ENCODE peak calls at places on chromosome 13, in five cellular contexts. V is HEK293T, O is HepG2, E is K562, P is GM12878. U is an unnamed sample.

GRCh38 chr13:110907951-110908898 is 6.6 kb downstream of the ANKRD10 start:
- DNase-seq in V (no peak), O (peak), E (no peak), P (no peak), U (no peak)

GRCh38 chr13:27954406-27954851 is 14.7 kb downstream of the CDX2 start:
- DNase-seq in V (no peak), O (no peak), E (no peak), P (no peak), U (peak)

GRCh38 chr13:79989251-79989661 is 351.7 kb downstream of the SPRY2 start:
- DNase-seq in V (no peak), O (no peak), E (no peak), P (no peak), U (no peak)

GRCh38 chr13:40995997-40996396 is 23.1 kb downstream of the ELF1 start:
- DNase-seq in V (no peak), O (no peak), E (no peak), P (no peak), U (no peak)

GRCh38 chr13:42847891-42848663 is 66.7 kb downstream of the FAM216B start:
- DNase-seq in V (no peak), O (no peak), E (no peak), P (no peak), U (no peak)

GRCh38 chr13:109154146-109154545 is 524.7 kb downstream of the MYO16 start:
- DNase-seq in V (no peak), O (peak), E (no peak), P (no peak), U (no peak)

GRCh38 chr13:108812165-108812564 is 182.8 kb downstream of the MYO16 start:
- DNase-seq in V (no peak), O (no peak), E (no peak), P (no peak), U (no peak)

GRCh38 chr13:27211771-27212364 is 39.5 kb upstream of the RPL21 start:
- DNase-seq in V (no peak), O (no peak), E (no peak), P (no peak), U (no peak)

GRCh38 chr13:111319998-111320911 is at the start of gene TEX29:
- DNase-seq in V (no peak), O (no peak), E (no peak), P (no peak), U (no peak)

GRCh38 chr13:97141564-97142005 is 80.5 kb upstream of the MBNL2 start:
- DNase-seq in V (peak), O (peak), E (peak), P (peak), U (no peak)

GRCh38 chr13:77509221-77509620 is 26.3 kb upstream of the SCEL start:
- DNase-seq in V (no peak), O (no peak), E (no peak), P (no peak), U (no peak)

GRCh38 chr13:77776704-77777103 is 79.2 kb downstream of the SLAIN1 start:
- DNase-seq in V (no peak), O (no peak), E (no peak), P (no peak), U (no peak)

GRCh38 chr13:49540552-49540951 is 44.8 kb downstream of the PHF11 start:
- DNase-seq in V (no peak), O (no peak), E (no peak), P (peak), U (no peak)

GRCh38 chr13:64054306-64054705 is 2638.7 kb upstream of the PCDH20 start:
- DNase-seq in V (no peak), O (no peak), E (no peak), P (no peak), U (no peak)

GRCh38 chr13:98406475-98406874 is 170.4 kb downstream of the STK24 start:
- DNase-seq in V (no peak), O (no peak), E (no peak), P (no peak), U (no peak)

GRCh38 chr13:27395007-27395510 is 29.4 kb upstream of the GTF3A start:
- DNase-seq in V (no peak), O (no peak), E (no peak), P (no peak), U (no peak)

GRCh38 chr13:60463787-60464186 is 66.8 kb downstream of the TDRD3 start:
- DNase-seq in V (no peak), O (no peak), E (no peak), P (no peak), U (no peak)

GRCh38 chr13:26599885-26600284 is 42.4 kb downstream of the WASF3 start:
- DNase-seq in V (no peak), O (no peak), E (no peak), P (no peak), U (no peak)

GRCh38 chr13:108360139-108360538 is 90.6 kb downstream of the TNFSF13B start:
- DNase-seq in V (no peak), O (no peak), E (no peak), P (no peak), U (no peak)

GRCh38 chr13:93180376-93180966 is 46.1 kb upstream of the GPC6 start:
- DNase-seq in V (no peak), O (no peak), E (no peak), P (no peak), U (no peak)

GRCh38 chr13:33405371-33405770 is 119.8 kb upstream of the STARD13 start:
- DNase-seq in V (no peak), O (no peak), E (no peak), P (no peak), U (no peak)

GRCh38 chr13:98444381-98444780 is 132.5 kb downstream of the STK24 start:
- DNase-seq in V (no peak), O (no peak), E (no peak), P (no peak), U (no peak)

GRCh38 chr13:78609464-78610205 is 6.3 kb upstream of the POU4F1 start:
- DNase-seq in V (peak), O (no peak), E (no peak), P (no peak), U (peak)

GRCh38 chr13:72541674-72542073 is 185.8 kb downstream of the MZT1 start:
- DNase-seq in V (no peak), O (no peak), E (no peak), P (no peak), U (no peak)

GRCh38 chr13:93963266-93964131 is 516.0 kb downstream of the DCT start:
- DNase-seq in V (no peak), O (peak), E (no peak), P (no peak), U (no peak)

GRCh38 chr13:110405597-110406450 is 98.7 kb downstream of the COL4A2 start:
- DNase-seq in V (no peak), O (no peak), E (no peak), P (no peak), U (no peak)

GRCh38 chr13:36795463-36795862 is 23.6 kb upstream of the RFXAP start:
- DNase-seq in V (no peak), O (no peak), E (no peak), P (no peak), U (no peak)

GRCh38 chr13:99501952-99502310 is 659 bp downstream of the TM9SF2 start:
- DNase-seq in V (no peak), O (no peak), E (no peak), P (no peak), U (no peak)

GRCh38 chr13:99505814-99506269 is 4.6 kb downstream of the TM9SF2 start:
- DNase-seq in V (no peak), O (no peak), E (no peak), P (no peak), U (peak)

GRCh38 chr13:99498304-99499161 is 2.7 kb upstream of the TM9SF2 start:
- DNase-seq in V (peak), O (peak), E (peak), P (peak), U (peak)

GRCh38 chr13:99500839-99501134 is 485 bp upstream of the TM9SF2 start:
- DNase-seq in V (no peak), O (no peak), E (no peak), P (no peak), U (peak)

GRCh38 chr13:99501135-99501951 is at the start of gene TM9SF2:
- DNase-seq in V (peak), O (peak), E (peak), P (peak), U (peak)
- TF ChIP-seq FOXM1 in V (peak), O (no peak), E (no peak), P (no peak), U (no peak)

GRCh38 chr13:23744315-23744714 is 144.9 kb downstream of the MIPEP start:
- DNase-seq in V (no peak), O (no peak), E (no peak), P (no peak), U (no peak)
- TF ChIP-seq FOXM1 in V (no peak), O (no peak), E (no peak), P (no peak), U (no peak)

DNA sequence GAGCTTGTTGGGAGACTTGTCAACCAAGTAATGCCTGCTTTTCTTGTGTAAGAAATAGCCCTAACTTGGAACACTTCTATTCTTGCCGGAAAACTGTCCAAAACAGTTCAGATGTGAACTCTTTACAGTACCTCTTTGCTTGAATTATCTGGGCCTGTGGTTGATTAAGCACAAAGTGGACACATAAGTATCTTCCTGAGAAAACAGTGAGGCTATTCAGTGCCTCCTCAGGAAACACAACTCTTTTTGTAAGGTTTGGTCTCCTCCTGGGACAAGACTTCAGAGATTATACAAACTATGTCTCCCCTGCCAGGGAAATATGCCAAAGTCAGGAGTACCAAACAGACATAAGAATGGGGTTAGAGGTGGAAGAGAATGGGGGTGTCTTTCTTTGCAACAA is 127.7 kb downstream of the LACC1 start:
- DNase-seq in V (no peak), O (no peak), E (no peak), P (no peak), U (no peak)
- TF ChIP-seq FOXM1 in V (no peak), O (no peak), E (no peak), P (no peak), U (no peak)

GRCh38 chr13:25171517-25172302 is at the start of gene AMER2:
- DNase-seq in V (peak), O (no peak), E (no peak), P (no peak), U (peak)
- TF ChIP-seq FOXM1 in V (no peak), O (no peak), E (no peak), P (no peak), U (no peak)

DNA sequence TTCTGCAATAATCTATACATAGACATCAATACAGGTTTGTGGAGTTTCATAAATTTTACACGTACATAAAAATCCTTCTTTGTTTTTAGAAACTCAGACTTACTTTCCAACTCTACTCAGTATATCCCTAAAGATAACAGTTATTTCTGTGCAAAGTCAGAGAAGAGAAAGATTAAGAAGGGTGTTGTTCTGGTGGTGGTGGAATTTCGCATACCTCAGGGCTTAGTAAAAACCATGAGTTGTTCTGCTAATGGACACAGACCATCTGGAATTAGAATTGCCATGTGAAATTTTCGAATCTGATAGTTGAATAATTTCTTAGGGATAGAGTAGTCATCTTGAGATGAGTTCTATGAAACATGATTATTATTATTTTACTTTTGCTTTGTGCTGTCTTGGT is 102.7 kb downstream of the ZAR1L start:
- DNase-seq in V (no peak), O (no peak), E (no peak), P (no peak), U (no peak)
- TF ChIP-seq FOXM1 in V (no peak), O (no peak), E (no peak), P (no peak), U (no peak)

GRCh38 chr13:46297338-46297737 is 85.6 kb downstream of the LRRC63 start:
- DNase-seq in V (no peak), O (no peak), E (no peak), P (no peak), U (no peak)

GRCh38 chr13:46296465-46296822 is 84.7 kb downstream of the LRRC63 start:
- DNase-seq in V (no peak), O (no peak), E (no peak), P (no peak), U (no peak)

GRCh38 chr13:46296920-46297319 is 85.2 kb downstream of the LRRC63 start:
- DNase-seq in V (no peak), O (no peak), E (peak), P (no peak), U (no peak)

DNA sequence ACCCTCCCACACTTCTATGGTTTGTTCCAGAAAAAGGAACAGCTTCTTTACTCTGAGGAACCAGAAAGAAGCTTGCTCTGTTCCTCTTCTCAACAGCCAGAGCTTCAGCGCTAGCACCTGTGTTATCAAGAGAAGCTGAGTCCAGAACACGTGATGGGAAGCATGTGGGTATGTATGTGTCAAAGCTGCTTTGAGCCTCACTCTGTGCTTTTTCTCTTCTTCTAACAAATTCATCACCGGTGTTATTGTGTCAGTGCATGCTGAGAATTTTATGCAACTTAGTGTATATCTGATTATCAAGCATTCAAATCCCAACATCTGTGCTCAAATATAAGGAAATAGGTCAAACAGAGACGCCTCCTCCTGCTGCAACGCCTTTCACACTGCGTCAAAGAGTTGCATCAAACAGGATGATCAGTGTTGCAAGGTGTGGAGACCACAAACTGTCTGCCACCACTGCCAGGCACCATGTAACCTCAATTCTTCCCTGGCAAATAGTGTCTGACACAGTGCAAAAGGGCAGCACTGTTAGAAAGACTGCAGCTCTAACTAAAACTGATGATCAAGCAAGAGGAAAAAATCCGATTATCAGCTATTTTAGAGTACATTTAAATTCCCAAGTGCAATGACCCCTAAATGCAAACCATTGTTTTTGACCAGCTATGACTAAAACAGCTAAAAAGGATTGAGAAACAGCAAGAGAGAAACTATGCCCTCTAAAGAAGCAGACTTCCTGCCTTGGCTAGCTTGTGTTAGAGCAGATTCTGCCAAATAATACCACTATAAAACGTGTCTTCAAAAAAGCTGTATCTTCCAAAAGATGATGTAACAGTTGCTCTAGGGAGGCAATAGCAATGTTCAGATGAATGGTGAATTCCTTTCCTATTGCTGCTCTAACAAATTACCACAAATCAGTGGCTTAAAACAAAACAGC is 84.1 kb downstream of the LRRC63 start:
- DNase-seq in V (no peak), O (no peak), E (no peak), P (peak), U (no peak)
- TF ChIP-seq FOXM1 in V (no peak), O (no peak), E (no peak), P (no peak), U (no peak)

DNA sequence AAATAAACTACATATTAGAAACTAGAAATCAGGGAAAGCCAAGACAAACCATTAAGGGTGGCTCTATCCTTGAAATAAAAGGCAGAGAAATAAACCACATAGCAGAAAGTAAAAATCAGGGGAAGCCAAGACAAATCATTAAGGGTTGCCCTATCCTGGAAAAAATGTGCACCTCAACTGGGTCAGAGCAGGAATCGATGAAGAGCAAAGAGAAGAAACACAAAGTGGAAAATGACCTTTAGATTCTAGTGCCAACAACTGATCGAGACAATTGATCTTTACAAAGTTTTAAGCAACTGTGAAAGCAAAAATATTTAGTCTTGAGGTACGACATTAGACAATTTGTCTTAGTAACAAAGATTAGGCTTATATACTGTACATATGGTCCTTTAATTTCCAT is 26.6 kb downstream of the KLF12 start:
- DNase-seq in V (no peak), O (no peak), E (no peak), P (no peak), U (no peak)
- TF ChIP-seq FOXM1 in V (no peak), O (no peak), E (no peak), P (no peak), U (no peak)

DNA sequence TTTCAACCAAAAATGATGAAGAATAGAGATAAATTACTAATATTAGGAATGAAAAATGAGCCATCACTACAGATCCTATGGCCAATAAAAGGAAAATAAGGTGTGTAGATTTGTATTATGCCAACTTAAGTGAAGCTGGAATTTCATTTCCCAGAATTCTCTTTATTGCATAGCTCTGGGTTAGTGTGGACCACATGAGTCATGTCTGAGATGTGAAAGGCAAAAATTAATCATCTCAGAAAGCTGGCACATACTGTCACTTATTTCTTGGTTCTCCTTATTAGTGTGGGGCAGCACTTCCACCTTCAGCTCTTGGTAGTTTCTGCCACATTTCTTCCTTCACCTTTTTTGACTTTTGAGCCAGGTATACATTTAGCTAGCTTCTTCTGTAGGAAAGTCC is 82.6 kb downstream of the KATNAL1 start:
- DNase-seq in V (no peak), O (no peak), E (no peak), P (no peak), U (no peak)
- TF ChIP-seq FOXM1 in V (no peak), O (no peak), E (no peak), P (no peak), U (no peak)

GRCh38 chr13:114119196-114119595 is 13.2 kb downstream of the RASA3 start:
- DNase-seq in V (no peak), O (peak), E (no peak), P (no peak), U (peak)

GRCh38 chr13:114118763-114119123 is 13.7 kb downstream of the RASA3 start:
- DNase-seq in V (no peak), O (no peak), E (no peak), P (no peak), U (peak)

GRCh38 chr13:114115796-114116195 is 16.6 kb downstream of the RASA3 start:
- DNase-seq in V (no peak), O (no peak), E (no peak), P (no peak), U (no peak)

GRCh38 chr13:114116734-114117133 is 15.7 kb downstream of the RASA3 start:
- DNase-seq in V (no peak), O (no peak), E (no peak), P (no peak), U (no peak)

DNA sequence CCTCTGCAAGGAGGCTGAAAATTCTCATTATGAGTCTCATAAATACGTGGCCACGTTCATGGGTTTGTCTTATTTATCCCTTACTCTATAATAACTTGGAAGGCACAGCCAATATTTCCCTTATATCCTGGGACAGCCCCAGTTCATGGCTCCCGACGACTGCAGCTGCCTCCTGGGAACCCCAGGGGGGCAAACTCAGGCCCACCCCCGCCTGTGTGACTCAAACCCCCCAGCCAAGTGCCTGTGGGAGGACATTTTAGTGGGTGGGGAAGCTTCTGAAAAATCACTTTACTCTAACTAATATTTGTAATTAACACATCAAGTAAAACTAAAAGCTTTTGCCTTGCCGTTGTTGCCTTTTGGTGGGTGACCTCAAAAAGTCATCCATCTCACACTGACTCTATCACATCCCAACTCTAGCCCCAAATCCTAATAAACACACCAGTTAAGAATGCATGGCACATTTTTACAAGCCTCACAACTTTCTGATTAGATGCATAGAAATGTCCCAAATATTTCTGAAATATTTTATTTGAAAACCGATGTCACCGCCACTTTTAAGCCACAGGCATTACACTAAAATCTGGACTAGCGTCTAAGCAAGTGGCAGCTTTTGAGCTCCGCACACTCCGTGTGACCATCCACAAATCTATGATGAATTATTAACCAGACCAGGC is 14.2 kb downstream of the RASA3 start:
- DNase-seq in V (no peak), O (peak), E (no peak), P (no peak), U (no peak)
- TF ChIP-seq FOXM1 in V (no peak), O (no peak), E (no peak), P (no peak), U (no peak)